ENCODE peak calls at places on chromosomes 6 and 20, in seven cellular contexts. R is T-helper 9 cell; Y is NCI-H774; X is iris pigment epithelial cell; M is NCI-H1092; O is osteoblast; C is stimulated activated CD8-positive, alpha-beta memory T cell treated with anti-CD3 and anti-CD28 coated beads, Interleukin-2, amount 100 ng/mL, for 1 hour. W is an unnamed sample.

GRCh38 chr6:154370545-154370944 is 13.9 kb upstream of the IPCEF1 start:
- DNase-seq in C (no peak), M (no peak), O (no peak), X (peak), Y (no peak), R (no peak), W (no peak)

GRCh38 chr6:37314803-37315515 is 38.8 kb upstream of the RNF8 start:
- DNase-seq in Y (no peak), M (no peak), X (peak), R (no peak), O (peak), C (no peak), W (peak)

GRCh38 chr20:57619053-57619831 is 984 bp downstream of the ZBP1 start:
- DNase-seq in R (peak), C (no peak), Y (no peak), O (no peak), M (no peak), X (no peak), W (peak)

GRCh38 chr6:75934643-75935472 is 137.6 kb downstream of the IMPG1 start:
- DNase-seq in X (peak), R (no peak), C (no peak), M (peak), O (peak), Y (peak), W (peak)

GRCh38 chr6:151071295-151071694 is 168.5 kb upstream of the AKAP12 start:
- DNase-seq in Y (no peak), R (no peak), M (no peak), O (peak), C (no peak), X (peak), W (no peak)

GRCh38 chr6:158002951-158003853 is 21.5 kb downstream of the SYNJ2 start:
- DNase-seq in R (no peak), C (no peak), Y (no peak), O (peak), X (peak), M (no peak), W (no peak)

GRCh38 chr6:44655368-44656342 is 268.1 kb downstream of the CDC5L start:
- DNase-seq in C (peak), O (peak), R (peak), M (peak), X (peak), Y (peak), W (peak)

GRCh38 chr6:35343092-35343834 is 905 bp downstream of the PPARD start:
- DNase-seq in Y (no peak), O (peak), C (no peak), M (no peak), X (peak), R (no peak), W (no peak)

GRCh38 chr20:17228624-17229061 is 1.8 kb downstream of the PCSK2 start:
- DNase-seq in C (no peak), X (no peak), Y (peak), R (no peak), O (no peak), M (peak), W (no peak)

GRCh38 chr20:3509064-3509463 is 38.2 kb downstream of the ATRN start:
- DNase-seq in X (no peak), O (no peak), Y (no peak), C (no peak), M (no peak), R (no peak), W (no peak)

GRCh38 chr6:110875548-110876169 is 1.1 kb downstream of the AMD1 start:
- DNase-seq in C (peak), X (peak), O (peak), Y (peak), R (peak), M (no peak), W (no peak)

GRCh38 chr20:57442888-57443239 is 51.7 kb downstream of the RBM38 start:
- DNase-seq in R (no peak), X (no peak), Y (no peak), M (no peak), O (no peak), C (no peak), W (no peak)

GRCh38 chr6:129032602-129033001 is 149.7 kb downstream of the LAMA2 start:
- DNase-seq in O (no peak), X (no peak), M (no peak), C (no peak), R (no peak), Y (no peak), W (no peak)